ENCODE peak calls at places on chromosome 3, in four cellular contexts. One of them, this sample, is unnamed.

GRCh38 chr3:102174832-102175374 is 259.9 kb upstream of the ZPLD1 start:
- DNase-seq in HL-60: no peak
- DNase-seq in K562: no peak
- DNase-seq in GM12878: no peak
- DNase-seq in this sample: no peak

GRCh38 chr3:168002786-168003368 is 92.8 kb downstream of the GOLIM4 start:
- DNase-seq in K562: peak
- DNase-seq in HL-60: no peak
- DNase-seq in GM12878: no peak
- DNase-seq in this sample: no peak

GRCh38 chr3:133895208-133896001 is at the start of gene RAB6B:
- DNase-seq in K562: peak
- DNase-seq in GM12878: no peak
- DNase-seq in HL-60: peak
- DNase-seq in this sample: peak

GRCh38 chr3:29478671-29479070 is 197.8 kb downstream of the RBMS3 start:
- DNase-seq in GM12878: no peak
- DNase-seq in K562: no peak
- DNase-seq in HL-60: no peak
- DNase-seq in this sample: no peak

GRCh38 chr3:164723396-164723795 is 354.9 kb downstream of the SI start:
- DNase-seq in GM12878: no peak
- DNase-seq in HL-60: no peak
- DNase-seq in K562: no peak
- DNase-seq in this sample: no peak

GRCh38 chr3:117790256-117790987 is 1080.8 kb downstream of the TUSC7 start:
- DNase-seq in GM12878: no peak
- DNase-seq in K562: no peak
- DNase-seq in HL-60: no peak
- DNase-seq in this sample: no peak

GRCh38 chr3:72113964-72114363 is 329.0 kb upstream of the PROK2 start:
- DNase-seq in K562: no peak
- DNase-seq in HL-60: no peak
- DNase-seq in GM12878: no peak
- DNase-seq in this sample: no peak

GRCh38 chr3:175495331-175495730 is 636.2 kb downstream of the NAALADL2 start:
- DNase-seq in HL-60: no peak
- DNase-seq in K562: no peak
- DNase-seq in GM12878: no peak
- DNase-seq in this sample: no peak

GRCh38 chr3:81684739-81685395 is 76.6 kb downstream of the GBE1 start:
- DNase-seq in K562: peak
- DNase-seq in GM12878: no peak
- DNase-seq in HL-60: no peak
- DNase-seq in this sample: no peak

GRCh38 chr3:141248064-141248463 is 16.4 kb downstream of the PXYLP1 start:
- DNase-seq in K562: no peak
- DNase-seq in GM12878: no peak
- DNase-seq in HL-60: no peak
- DNase-seq in this sample: no peak

GRCh38 chr3:3778641-3779270 is 20.5 kb upstream of the LRRN1 start:
- DNase-seq in HL-60: no peak
- DNase-seq in GM12878: no peak
- DNase-seq in K562: no peak
- DNase-seq in this sample: no peak

GRCh38 chr3:105401691-105402149 is 35.0 kb downstream of the ALCAM start:
- DNase-seq in GM12878: no peak
- DNase-seq in K562: no peak
- DNase-seq in HL-60: no peak
- DNase-seq in this sample: no peak

GRCh38 chr3:79521221-79521848 is 246.5 kb downstream of the ROBO1 start:
- DNase-seq in HL-60: peak
- DNase-seq in GM12878: peak
- DNase-seq in K562: peak
- DNase-seq in this sample: no peak

GRCh38 chr3:187999821-188000220 is 154.1 kb upstream of the LPP start:
- DNase-seq in HL-60: no peak
- DNase-seq in K562: no peak
- DNase-seq in GM12878: no peak
- DNase-seq in this sample: no peak

GRCh38 chr3:157311633-157312365 is 124.9 kb upstream of the PTX3 start:
- DNase-seq in HL-60: no peak
- DNase-seq in K562: no peak
- DNase-seq in GM12878: no peak
- DNase-seq in this sample: no peak

GRCh38 chr3:169199283-169199682 is 464.2 kb downstream of the MECOM start:
- DNase-seq in GM12878: no peak
- DNase-seq in HL-60: no peak
- DNase-seq in K562: no peak
- DNase-seq in this sample: no peak

GRCh38 chr3:148513066-148513671 is 184.5 kb upstream of the AGTR1 start:
- DNase-seq in GM12878: no peak
- DNase-seq in K562: no peak
- DNase-seq in HL-60: no peak
- DNase-seq in this sample: no peak

GRCh38 chr3:71395470-71395869 is 188.1 kb downstream of the FOXP1 start:
- DNase-seq in K562: no peak
- DNase-seq in GM12878: no peak
- DNase-seq in HL-60: no peak
- DNase-seq in this sample: no peak

GRCh38 chr3:39727415-39727814 is 82.0 kb upstream of the MYRIP start:
- DNase-seq in GM12878: no peak
- DNase-seq in HL-60: no peak
- DNase-seq in K562: no peak
- DNase-seq in this sample: no peak

GRCh38 chr3:114900908-114901307 is 246.2 kb downstream of the ZBTB20 start:
- DNase-seq in HL-60: no peak
- DNase-seq in K562: no peak
- DNase-seq in GM12878: no peak
- DNase-seq in this sample: no peak

GRCh38 chr3:159616234-159616825 is 372.3 kb upstream of the IL12A start:
- DNase-seq in GM12878: no peak
- DNase-seq in HL-60: no peak
- DNase-seq in K562: no peak
- DNase-seq in this sample: no peak

GRCh38 chr3:16249336-16249735 is 15.4 kb downstream of the DPH3 start:
- DNase-seq in GM12878: no peak
- DNase-seq in HL-60: peak
- DNase-seq in K562: peak
- DNase-seq in this sample: no peak

GRCh38 chr3:64440498-64440897 is 215.2 kb upstream of the PRICKLE2 start:
- DNase-seq in HL-60: no peak
- DNase-seq in GM12878: no peak
- DNase-seq in K562: no peak
- DNase-seq in this sample: no peak

GRCh38 chr3:188010478-188010877 is 143.5 kb upstream of the LPP start:
- DNase-seq in GM12878: no peak
- DNase-seq in K562: no peak
- DNase-seq in HL-60: no peak
- DNase-seq in this sample: no peak

GRCh38 chr3:76429536-76430177 is 610.2 kb upstream of the ROBO2 start:
- DNase-seq in GM12878: no peak
- DNase-seq in HL-60: no peak
- DNase-seq in K562: no peak
- DNase-seq in this sample: no peak

GRCh38 chr3:41362638-41363559 is 163.6 kb downstream of the CTNNB1 start:
- DNase-seq in K562: no peak
- DNase-seq in HL-60: no peak
- DNase-seq in GM12878: no peak
- DNase-seq in this sample: no peak

GRCh38 chr3:111851511-111851954 is 7.5 kb upstream of the PHLDB2 start:
- DNase-seq in HL-60: no peak
- DNase-seq in GM12878: no peak
- DNase-seq in K562: no peak
- DNase-seq in this sample: no peak

GRCh38 chr3:18415132-18415531 is 10.0 kb downstream of the SATB1 start:
- DNase-seq in HL-60: no peak
- DNase-seq in GM12878: no peak
- DNase-seq in K562: no peak
- DNase-seq in this sample: no peak

GRCh38 chr3:51735950-51736349 is 29.1 kb downstream of the GRM2 start:
- DNase-seq in GM12878: no peak
- DNase-seq in HL-60: no peak
- DNase-seq in K562: no peak
- DNase-seq in this sample: no peak

GRCh38 chr3:50202353-50203112 is 2.5 kb upstream of the SLC38A3 start:
- DNase-seq in HL-60: no peak
- DNase-seq in GM12878: no peak
- DNase-seq in K562: no peak
- DNase-seq in this sample: no peak

GRCh38 chr3:129365779-129366178 is 62.7 kb downstream of the EFCAB12 start:
- DNase-seq in GM12878: no peak
- DNase-seq in HL-60: no peak
- DNase-seq in K562: no peak
- DNase-seq in this sample: no peak

GRCh38 chr3:153591566-153592221 is 429.7 kb downstream of the RAP2B start:
- DNase-seq in K562: no peak
- DNase-seq in HL-60: peak
- DNase-seq in GM12878: no peak
- DNase-seq in this sample: no peak

GRCh38 chr3:179933079-179933478 is 103.7 kb downstream of the PEX5L start:
- DNase-seq in K562: no peak
- DNase-seq in HL-60: no peak
- DNase-seq in GM12878: no peak
- DNase-seq in this sample: no peak

GRCh38 chr3:55511895-55512585 is 24.9 kb upstream of the WNT5A start:
- DNase-seq in K562: no peak
- DNase-seq in HL-60: no peak
- DNase-seq in GM12878: no peak
- DNase-seq in this sample: no peak

GRCh38 chr3:51585197-51585596 is 46.7 kb downstream of the RAD54L2 start:
- DNase-seq in K562: no peak
- DNase-seq in HL-60: no peak
- DNase-seq in GM12878: no peak
- DNase-seq in this sample: no peak

GRCh38 chr3:173395073-173395411 is 2.5 kb upstream of the NLGN1 start:
- DNase-seq in HL-60: no peak
- DNase-seq in K562: no peak
- DNase-seq in GM12878: no peak
- DNase-seq in this sample: no peak

GRCh38 chr3:173397161-173398110 is at the start of gene NLGN1:
- DNase-seq in GM12878: no peak
- DNase-seq in K562: no peak
- DNase-seq in HL-60: peak
- DNase-seq in this sample: no peak

GRCh38 chr3:173395412-173396181 is 1.9 kb upstream of the NLGN1 start:
- DNase-seq in GM12878: no peak
- DNase-seq in K562: peak
- DNase-seq in HL-60: peak
- DNase-seq in this sample: peak

GRCh38 chr3:173398111-173398479 is 551 bp downstream of the NLGN1 start:
- DNase-seq in GM12878: no peak
- DNase-seq in K562: no peak
- DNase-seq in HL-60: no peak
- DNase-seq in this sample: no peak

DNA sequence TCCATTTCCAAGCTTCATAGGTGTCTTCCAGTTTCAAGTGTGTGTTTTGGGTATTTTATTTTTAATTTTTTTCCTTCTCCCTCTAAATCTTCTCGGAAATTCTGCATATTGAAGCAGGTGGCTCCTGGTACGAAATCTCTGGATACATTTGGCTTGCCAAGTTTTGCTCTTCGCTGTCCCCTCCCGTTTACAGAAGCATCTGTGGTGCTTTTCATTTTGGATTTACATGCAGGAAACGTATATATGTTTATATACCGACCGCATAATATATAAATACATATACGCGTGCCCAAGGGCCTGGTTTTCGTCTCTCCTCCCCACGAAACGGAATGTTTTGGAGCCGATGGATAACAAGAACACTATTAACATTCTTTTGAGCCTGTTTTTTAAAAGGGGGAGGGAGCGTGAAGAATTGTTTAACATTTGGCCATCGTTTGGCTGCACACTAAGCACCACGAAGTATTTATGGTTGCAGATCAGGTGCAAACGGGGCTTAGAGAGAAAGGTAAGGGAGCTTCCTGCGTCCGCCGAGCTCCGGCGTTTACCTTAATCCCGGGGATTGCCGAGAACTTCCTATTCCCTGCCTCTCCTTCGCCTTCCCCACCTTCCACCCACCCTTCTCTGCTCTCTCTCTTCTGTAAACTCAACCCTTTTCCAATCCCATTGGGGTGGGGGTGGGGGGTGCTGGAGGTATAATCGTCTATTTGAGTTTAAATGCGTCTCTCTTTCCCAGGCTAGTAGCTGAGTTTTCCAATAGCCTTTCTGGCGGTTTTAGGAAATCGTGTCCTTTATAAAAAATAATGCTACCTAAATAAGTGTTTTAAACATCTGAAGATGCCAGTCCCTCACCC is 1.1 kb upstream of the NLGN1 start:
- DNase-seq in GM12878: no peak
- DNase-seq in HL-60: no peak
- DNase-seq in K562: no peak
- DNase-seq in this sample: no peak
- TF ChIP-seq SPI1 in GM12878: no peak
- TF ChIP-seq SPI1 in HL-60: no peak
- TF ChIP-seq SPI1 in K562: no peak
- TF ChIP-seq SPI1 in this sample: no peak

DNA sequence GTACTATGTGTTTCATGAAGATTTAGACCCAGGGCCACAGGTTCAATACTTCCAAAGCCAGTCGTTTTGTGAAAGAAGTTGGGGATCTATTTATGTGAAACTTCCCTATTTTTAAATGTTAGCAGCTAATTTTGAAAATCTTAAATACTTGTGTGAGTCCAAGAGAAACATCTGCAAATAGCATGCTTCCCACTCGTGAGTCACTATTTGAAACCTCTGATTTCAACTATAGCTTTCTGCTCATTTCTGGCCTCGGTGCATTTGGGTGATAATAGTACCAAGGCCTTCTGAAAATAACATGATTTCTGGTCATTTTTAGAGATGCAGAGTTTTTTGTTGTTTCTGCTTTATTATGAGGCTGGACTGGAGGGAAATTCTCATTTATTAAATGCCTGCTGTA is 110.0 kb downstream of the OPA1 start:
- DNase-seq in K562: no peak
- DNase-seq in GM12878: no peak
- DNase-seq in HL-60: no peak
- DNase-seq in this sample: no peak
- TF ChIP-seq SPI1 in K562: no peak
- TF ChIP-seq SPI1 in GM12878: no peak
- TF ChIP-seq SPI1 in HL-60: no peak
- TF ChIP-seq SPI1 in this sample: no peak

GRCh38 chr3:147007736-147008245 is 398.6 kb downstream of the ZIC4 start:
- DNase-seq in K562: no peak
- DNase-seq in GM12878: no peak
- DNase-seq in HL-60: no peak
- DNase-seq in this sample: no peak
- TF ChIP-seq SPI1 in K562: no peak
- TF ChIP-seq SPI1 in GM12878: no peak
- TF ChIP-seq SPI1 in HL-60: no peak
- TF ChIP-seq SPI1 in this sample: no peak

GRCh38 chr3:8736436-8736835 is 2.8 kb downstream of the CAV3 start:
- DNase-seq in GM12878: no peak
- DNase-seq in K562: no peak
- DNase-seq in HL-60: no peak
- DNase-seq in this sample: no peak
- TF ChIP-seq SPI1 in GM12878: no peak
- TF ChIP-seq SPI1 in K562: no peak
- TF ChIP-seq SPI1 in HL-60: no peak
- TF ChIP-seq SPI1 in this sample: no peak